ENCODE peak calls at places on chromosomes 1 and 21, in nine cellular contexts. B is uterus, R is tibial nerve, X is type B pancreatic cell, V is AG09309, E is GM23338, N is Panc1, I is pancreas, T is brain microvascular endothelial cell. W is an unnamed sample.

GRCh38 chr1:63902844-63903589 is 129.2 kb downstream of the ROR1 start:
- DNase-seq in B (peak; percentile 57), R (no peak), X (no peak), V (no peak), E (no peak), N (no peak), I (peak; percentile 36), T (no peak), W (no peak)

GRCh38 chr1:246572795-246573194 is 6.5 kb downstream of the CNST start:
- DNase-seq in B (no peak), R (no peak), X (no peak), V (no peak), E (no peak), N (no peak), I (no peak), T (no peak), W (no peak)

GRCh38 chr1:155218854-155219591 is 10.5 kb downstream of the MTX1 start:
- DNase-seq in B (peak; percentile 46), R (peak; percentile 84), X (no peak), V (no peak), E (peak; percentile 87), N (no peak), I (peak; percentile 71), T (peak; percentile 66), W (no peak)

GRCh38 chr21:26814374-26814773 is 30.8 kb downstream of the ADAMTS1 start:
- DNase-seq in B (no peak), R (no peak), X (no peak), V (no peak), E (no peak), N (no peak), I (no peak), T (no peak), W (no peak)

GRCh38 chr1:222084996-222085395 is 343.1 kb upstream of the DUSP10 start:
- DNase-seq in B (no peak), R (no peak), X (no peak), V (peak; percentile 69), E (no peak), N (no peak), I (no peak), T (no peak), W (no peak)

GRCh38 chr1:204523605-204524215 is 7.5 kb downstream of the MDM4 start:
- DNase-seq in B (no peak), R (no peak), X (no peak), V (no peak), E (no peak), N (no peak), I (no peak), T (no peak), W (no peak)

GRCh38 chr1:50350868-50351267 is 72.4 kb downstream of the DMRTA2 start:
- DNase-seq in B (no peak), R (no peak), X (no peak), V (no peak), E (no peak), N (no peak), I (no peak), T (no peak), W (no peak)

GRCh38 chr1:223230161-223230881 is 87.3 kb upstream of the TLR5 start:
- DNase-seq in B (no peak), R (no peak), X (no peak), V (peak; percentile 68), E (no peak), N (no peak), I (no peak), T (peak; percentile 67), W (no peak)

GRCh38 chr1:198829948-198830347 is 191.1 kb downstream of the PTPRC start:
- DNase-seq in B (no peak), R (no peak), X (no peak), V (no peak), E (peak; percentile 68), N (no peak), I (no peak), T (no peak), W (no peak)

GRCh38 chr1:167797005-167797404 is 75.2 kb downstream of the MPZL1 start:
- DNase-seq in B (peak; percentile 82), R (peak; percentile 81), X (no peak), V (peak; percentile 97), E (peak; percentile 84), N (no peak), I (peak; percentile 23), T (peak; percentile 95), W (no peak)

GRCh38 chr1:201479331-201479730 is 10.3 kb upstream of the PHLDA3 start:
- DNase-seq in B (no peak), R (no peak), X (no peak), V (no peak), E (no peak), N (no peak), I (no peak), T (no peak), W (no peak)

GRCh38 chr1:232274236-232274855 is 355.6 kb downstream of the SIPA1L2 start:
- DNase-seq in B (no peak), R (no peak), X (no peak), V (peak; percentile 71), E (peak; percentile 25), N (no peak), I (no peak), T (no peak), W (no peak)

GRCh38 chr1:35097224-35097623 is 18.0 kb downstream of the ZMYM1 start:
- DNase-seq in B (no peak), R (no peak), X (no peak), V (peak; percentile 46), E (no peak), N (no peak), I (no peak), T (no peak), W (no peak)

GRCh38 chr1:225823811-225824261 is 13.9 kb downstream of the EPHX1 start:
- DNase-seq in B (no peak), R (no peak), X (no peak), V (no peak), E (no peak), N (no peak), I (no peak), T (no peak), W (no peak)

GRCh38 chr1:194342484-194343262 is 1156.3 kb upstream of the B3GALT2 start:
- DNase-seq in B (no peak), R (no peak), X (no peak), V (no peak), E (peak; percentile 85), N (no peak), I (no peak), T (no peak), W (no peak)

GRCh38 chr1:3906672-3907020 is 6.6 kb upstream of the C1orf174 start:
- DNase-seq in B (no peak), R (no peak), X (no peak), V (no peak), E (no peak), N (no peak), I (no peak), T (no peak), W (no peak)

GRCh38 chr1:93815738-93816110 is 63.3 kb downstream of the DNTTIP2 start:
- DNase-seq in B (no peak), R (no peak), X (peak; percentile 2), V (no peak), E (no peak), N (no peak), I (no peak), T (peak; percentile 30), W (no peak)

GRCh38 chr1:15355968-15356621 is 53.6 kb upstream of the EFHD2 start:
- DNase-seq in B (no peak), R (no peak), X (no peak), V (no peak), E (no peak), N (no peak), I (no peak), T (peak; percentile 58), W (no peak)

GRCh38 chr1:31753623-31754349 is 10.4 kb downstream of the ADGRB2 start:
- DNase-seq in B (no peak), R (no peak), X (no peak), V (no peak), E (no peak), N (no peak), I (peak; percentile 49), T (no peak), W (no peak)

GRCh38 chr1:26110731-26111529 is 694 bp upstream of the PDIK1L start:
- DNase-seq in B (peak; percentile 70), R (peak; percentile 65), X (peak; percentile 84), V (no peak), E (peak; percentile 87), N (no peak), I (peak; percentile 84), T (peak; percentile 58), W (peak; percentile 89)

GRCh38 chr1:160186246-160186645 is 4.1 kb upstream of the CASQ1 start:
- DNase-seq in B (no peak), R (no peak), X (no peak), V (no peak), E (no peak), N (no peak), I (no peak), T (no peak), W (no peak)

GRCh38 chr1:31769720-31770390 is 5.7 kb upstream of the ADGRB2 start:
- DNase-seq in B (no peak), R (no peak), X (no peak), V (no peak), E (no peak), N (no peak), I (peak; percentile 46), T (no peak), W (no peak)

GRCh38 chr1:217661407-217661806 is 30.3 kb downstream of the SPATA17 start:
- DNase-seq in B (no peak), R (no peak), X (no peak), V (no peak), E (no peak), N (no peak), I (no peak), T (no peak), W (no peak)

GRCh38 chr1:217660353-217661062 is 29.4 kb downstream of the SPATA17 start:
- DNase-seq in B (no peak), R (no peak), X (no peak), V (peak; percentile 55), E (peak; percentile 49), N (peak; percentile 17), I (no peak), T (peak; percentile 32), W (peak; percentile 28)
- TF ChIP-seq CTCF in B (no peak), R (no peak), X (peak; percentile 59), V (peak; percentile 57), E (peak; percentile 57), N (peak; percentile 32), I (no peak), T (peak; percentile 58), W (peak; percentile 61)

GRCh38 chr1:88228153-88228552 is 455.9 kb upstream of the PKN2 start:
- DNase-seq in B (no peak), R (no peak), X (no peak), V (no peak), E (peak; percentile 12), N (no peak), I (no peak), T (no peak), W (no peak)
- TF ChIP-seq CTCF in B (no peak), R (no peak), X (peak; percentile 43), V (no peak), E (peak; percentile 27), N (peak; percentile 36), I (no peak), T (peak; percentile 6), W (no peak)

GRCh38 chr1:156338180-156338973 is at the start of the genes CCT3 and TSACC:
- DNase-seq in B (peak; percentile 100), R (peak; percentile 100), X (peak; percentile 99), V (peak; percentile 99), E (peak; percentile 100), N (peak; percentile 100), I (peak; percentile 100), T (peak; percentile 100), W (peak; percentile 98)
- TF ChIP-seq CTCF in B (no peak), R (peak; percentile 26), X (no peak), V (no peak), E (no peak), N (no peak), I (no peak), T (no peak), W (no peak)

GRCh38 chr1:206074839-206075238 is 21.9 kb downstream of the RHEX start:
- DNase-seq in B (no peak), R (no peak), X (no peak), V (no peak), E (no peak), N (no peak), I (no peak), T (no peak), W (no peak)
- TF ChIP-seq CTCF in B (no peak), R (no peak), X (peak; percentile 51), V (no peak), E (no peak), N (peak; percentile 10), I (no peak), T (peak; percentile 23), W (no peak)